ENCODE peak calls at places on chromosomes 6 and 20, in eight cellular contexts. R, S, Y, V, I, G, E and Q are unnamed samples.

GRCh38 chr6:90677440-90677839 is 90.6 kb upstream of the MAP3K7 start:
- DNase-seq in R (no peak), S (no peak), Y (no peak), V (no peak), I (no peak), G (no peak), E (no peak), Q (no peak)

GRCh38 chr20:40361916-40362315 is 327.1 kb downstream of the MAFB start:
- DNase-seq in R (no peak), S (no peak), Y (no peak), V (no peak), I (no peak), G (no peak), E (no peak), Q (no peak)

GRCh38 chr6:56245903-56246351 is 1.5 kb downstream of the COL21A1 start:
- DNase-seq in R (no peak), S (no peak), Y (no peak), V (no peak), I (no peak), G (peak; percentile 96), E (no peak), Q (no peak)

GRCh38 chr6:31180500-31180899 is 10.0 kb upstream of the POU5F1 start:
- DNase-seq in R (peak; percentile 65), S (no peak), Y (no peak), V (peak; percentile 66), I (peak; percentile 86), G (peak; percentile 81), E (no peak), Q (no peak)

GRCh38 chr20:51094221-51094620 is 71.3 kb upstream of the KCNG1 start:
- DNase-seq in R (no peak), S (no peak), Y (no peak), V (no peak), I (no peak), G (no peak), E (no peak), Q (no peak)

GRCh38 chr20:50399003-50399916 is 110.9 kb upstream of the PTPN1 start:
- DNase-seq in R (no peak), S (no peak), Y (no peak), V (peak; percentile 71), I (peak; percentile 94), G (no peak), E (no peak), Q (no peak)

GRCh38 chr20:13447385-13448180 is 191.1 kb downstream of the TASP1 start:
- DNase-seq in R (no peak), S (no peak), Y (no peak), V (no peak), I (no peak), G (no peak), E (no peak), Q (no peak)

GRCh38 chr6:144064831-144065668 is 30.3 kb downstream of the SF3B5 start:
- DNase-seq in R (no peak), S (no peak), Y (no peak), V (no peak), I (no peak), G (no peak), E (no peak), Q (peak; percentile 36)

GRCh38 chr20:53559816-53560215 is 33.8 kb downstream of the ZNF217 start:
- DNase-seq in R (no peak), S (no peak), Y (no peak), V (no peak), I (no peak), G (peak; percentile 87), E (no peak), Q (no peak)

GRCh38 chr6:52310932-52311331 is 26.4 kb upstream of the MCM3 start:
- DNase-seq in R (no peak), S (no peak), Y (peak; percentile 76), V (no peak), I (no peak), G (no peak), E (no peak), Q (no peak)

GRCh38 chr6:129417416-129418086 is 292.4 kb downstream of the ARHGAP18 start:
- DNase-seq in R (no peak), S (no peak), Y (no peak), V (no peak), I (no peak), G (no peak), E (no peak), Q (no peak)

GRCh38 chr6:113856571-113857564 is at the start of gene MARCKS:
- DNase-seq in R (peak; percentile 75), S (peak; percentile 79), Y (peak; percentile 60), V (peak; percentile 80), I (peak; percentile 78), G (peak; percentile 87), E (peak; percentile 88), Q (peak; percentile 90)

GRCh38 chr20:41231850-41232249 is 85.7 kb downstream of the ZHX3 start:
- DNase-seq in R (no peak), S (no peak), Y (no peak), V (no peak), I (no peak), G (no peak), E (no peak), Q (no peak)

GRCh38 chr20:40826699-40827098 is 137.7 kb upstream of the MAFB start:
- DNase-seq in R (no peak), S (no peak), Y (no peak), V (no peak), I (no peak), G (no peak), E (no peak), Q (no peak)

GRCh38 chr20:17693534-17694001 is 6.2 kb upstream of the BANF2 start:
- DNase-seq in R (no peak), S (no peak), Y (no peak), V (no peak), I (no peak), G (no peak), E (no peak), Q (no peak)

GRCh38 chr20:38805502-38805957 is at the start of gene PPP1R16B:
- DNase-seq in R (peak; percentile 84), S (no peak), Y (peak; percentile 85), V (peak; percentile 30), I (peak; percentile 75), G (no peak), E (peak; percentile 77), Q (peak; percentile 87)

GRCh38 chr6:76453270-76453669 is 380.8 kb upstream of the IMPG1 start:
- DNase-seq in R (no peak), S (no peak), Y (no peak), V (no peak), I (no peak), G (no peak), E (no peak), Q (no peak)

DNA sequence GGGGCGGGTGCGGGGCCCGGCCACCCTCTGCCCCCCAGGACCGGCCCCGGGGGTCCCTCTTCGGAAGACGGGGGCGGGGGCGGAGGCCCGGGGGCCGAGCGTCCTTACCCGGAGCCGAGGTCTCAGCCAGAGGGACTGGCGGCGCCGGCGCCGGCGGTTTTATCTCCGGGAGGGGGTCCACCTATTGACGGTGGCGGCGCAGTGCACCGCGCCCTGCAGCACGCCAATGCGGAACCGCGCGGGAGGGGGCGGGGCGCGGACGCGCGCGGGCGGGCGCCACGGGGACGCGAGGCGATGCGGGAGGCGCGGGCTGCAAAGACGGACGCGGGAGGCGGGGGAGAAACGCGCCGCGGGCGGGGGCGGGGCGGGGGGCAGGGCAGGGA is at the start of gene EEF1A2:
- DNase-seq in R (no peak), S (peak; percentile 32), Y (no peak), V (no peak), I (peak; percentile 68), G (no peak), E (no peak), Q (peak; percentile 76)
- TF ChIP-seq CTCF in R (no peak), S (no peak), Y (no peak), V (no peak), I (no peak), G (no peak), E (no peak), Q (peak; percentile 22)

GRCh38 chr6:41964201-41964887 is 22.7 kb upstream of the CCND3 start:
- DNase-seq in R (no peak), S (no peak), Y (peak; percentile 33), V (no peak), I (no peak), G (no peak), E (no peak), Q (no peak)

GRCh38 chr6:41965429-41966213 is 24.0 kb upstream of the CCND3 start:
- DNase-seq in R (no peak), S (no peak), Y (no peak), V (no peak), I (no peak), G (no peak), E (peak; percentile 34), Q (no peak)

GRCh38 chr6:41967312-41968287 is 26.0 kb upstream of the CCND3 start:
- DNase-seq in R (no peak), S (peak; percentile 50), Y (peak; percentile 59), V (no peak), I (no peak), G (peak; percentile 56), E (no peak), Q (no peak)

GRCh38 chr6:41966214-41966920 is 24.8 kb upstream of the CCND3 start:
- DNase-seq in R (no peak), S (no peak), Y (no peak), V (no peak), I (no peak), G (no peak), E (no peak), Q (no peak)

GRCh38 chr6:41966961-41967311 is 25.3 kb upstream of the CCND3 start:
- DNase-seq in R (no peak), S (peak; percentile 74), Y (peak; percentile 71), V (no peak), I (no peak), G (peak; percentile 32), E (peak; percentile 15), Q (no peak)
- TF ChIP-seq CTCF in R (no peak), S (no peak), Y (no peak), V (no peak), I (no peak), G (no peak), E (no peak), Q (no peak)

DNA sequence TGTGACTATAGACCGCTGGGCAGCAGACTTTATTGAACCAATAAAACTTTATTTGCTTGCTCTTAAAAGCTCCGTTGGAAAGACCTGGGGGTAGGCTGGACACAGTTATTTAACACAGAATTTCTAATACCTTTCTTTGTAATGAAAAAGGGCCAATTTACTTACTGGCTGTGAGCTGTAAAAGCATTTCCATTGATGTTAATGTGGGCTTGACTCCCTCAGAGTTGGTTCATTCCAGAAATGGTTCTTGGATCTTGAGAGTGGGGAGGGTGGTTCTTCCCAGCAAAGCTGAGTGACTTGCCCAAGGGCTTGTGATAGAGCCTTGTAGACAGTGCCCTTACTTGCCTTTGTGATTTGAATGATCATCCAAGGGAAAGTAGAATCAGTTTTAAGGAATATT is 100.6 kb downstream of the SOX4 start:
- DNase-seq in R (no peak), S (no peak), Y (no peak), V (no peak), I (no peak), G (no peak), E (no peak), Q (no peak)
- TF ChIP-seq CTCF in R (no peak), S (no peak), Y (no peak), V (no peak), I (no peak), G (no peak), E (no peak), Q (no peak)

DNA sequence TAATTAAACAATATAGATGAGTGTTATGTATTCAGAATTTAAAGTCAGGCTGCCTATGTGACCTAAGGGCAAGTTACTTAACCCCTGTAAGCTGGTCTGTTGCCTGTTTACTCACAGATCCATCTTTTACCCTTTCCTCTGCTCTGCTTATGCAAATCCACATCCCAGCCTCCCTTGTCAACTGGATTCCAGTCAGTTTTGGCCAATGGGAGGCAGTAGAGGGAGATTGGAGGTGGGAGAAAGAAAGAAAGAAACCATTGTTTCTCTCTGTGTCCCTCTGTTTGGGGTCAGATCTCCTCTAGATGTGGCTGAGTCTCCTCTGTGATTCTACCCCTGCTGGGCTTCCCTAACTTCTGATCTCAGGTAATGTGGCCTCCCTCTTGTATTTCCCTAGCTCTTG is 266.8 kb upstream of the PLN start:
- DNase-seq in R (no peak), S (no peak), Y (no peak), V (no peak), I (no peak), G (no peak), E (peak; percentile 8), Q (no peak)
- TF ChIP-seq CTCF in R (no peak), S (no peak), Y (no peak), V (no peak), I (no peak), G (peak; percentile 15), E (no peak), Q (no peak)